ENCODE peak calls at places on chromosomes 3 and 15, in five cellular contexts. P, J, D, Z and L are unnamed samples.

GRCh38 chr3:11200679-11200952 is 46.3 kb downstream of the HRH1 start:
- DNase-seq in P (no peak), J (no peak), D (peak; percentile 91), Z (no peak), L (no peak)

GRCh38 chr15:39253552-39253951 is 327.3 kb upstream of the THBS1 start:
- DNase-seq in Z (no peak), J (no peak), D (no peak), P (no peak), L (no peak)

GRCh38 chr15:77753238-77753873 is 120.6 kb upstream of the LINGO1 start:
- DNase-seq in Z (no peak), P (no peak), J (no peak), D (peak; percentile 44), L (no peak)

GRCh38 chr15:89322822-89323221 is 11.8 kb downstream of the POLG start:
- DNase-seq in P (no peak), Z (no peak), J (no peak), D (no peak), L (no peak)

GRCh38 chr3:68972358-68972979 is 40.1 kb upstream of the TAFA4 start:
- DNase-seq in P (no peak), D (peak; percentile 82), J (peak; percentile 38), Z (peak; percentile 57), L (no peak)

GRCh38 chr3:62046326-62046725 is 327.0 kb downstream of the FEZF2 start:
- DNase-seq in P (no peak), D (no peak), J (no peak), Z (no peak), L (no peak)

GRCh38 chr15:52788099-52788986 is 1.8 kb downstream of the ONECUT1 start:
- DNase-seq in P (peak; percentile 25), J (no peak), D (no peak), Z (no peak), L (no peak)

GRCh38 chr15:88648357-88649214 is 9.8 kb downstream of the ISG20 start:
- DNase-seq in P (peak; percentile 17), Z (no peak), J (no peak), D (peak; percentile 63), L (peak; percentile 80)

GRCh38 chr15:75051711-75052110 is 28.3 kb downstream of the PPCDC start:
- DNase-seq in J (no peak), D (no peak), Z (no peak), P (no peak), L (no peak)

GRCh38 chr3:109152326-109152725 is 15.8 kb downstream of the C3orf85 start:
- DNase-seq in Z (no peak), P (no peak), D (no peak), J (no peak), L (no peak)

GRCh38 chr3:158508481-158508880 is 62.5 kb upstream of the MLF1 start:
- DNase-seq in J (no peak), P (no peak), D (no peak), Z (peak; percentile 76), L (no peak)

GRCh38 chr3:159039286-159039685 is 237.4 kb downstream of the MFSD1 start:
- DNase-seq in Z (no peak), D (no peak), J (no peak), P (no peak), L (no peak)

GRCh38 chr3:16433701-16434151 is 79.8 kb downstream of the RFTN1 start:
- DNase-seq in Z (no peak), J (no peak), P (peak; percentile 45), D (no peak), L (no peak)

GRCh38 chr3:16728762-16729745 is 123.8 kb upstream of the DAZL start:
- DNase-seq in P (no peak), D (no peak), J (no peak), Z (no peak), L (no peak)

GRCh38 chr3:123834631-123835030 is 49.5 kb downstream of the MYLK start:
- DNase-seq in Z (peak; percentile 55), P (no peak), D (peak; percentile 65), J (no peak), L (no peak)

GRCh38 chr3:97821413-97821809 is 400 bp upstream of the CRYBG3 start:
- DNase-seq in J (peak; percentile 58), D (no peak), P (peak; percentile 39), Z (no peak), L (peak; percentile 51)

GRCh38 chr15:55084216-55084615 is 112.5 kb downstream of the RSL24D1 start:
- DNase-seq in D (no peak), P (no peak), J (no peak), Z (no peak), L (no peak)

GRCh38 chr3:37400945-37401344 is 226.6 kb upstream of the LRRFIP2 start:
- DNase-seq in P (no peak), J (no peak), Z (no peak), D (peak; percentile 28), L (no peak)

GRCh38 chr3:180595536-180595935 is 6.4 kb upstream of the TTC14 start:
- DNase-seq in J (no peak), Z (no peak), D (no peak), P (no peak), L (no peak)

GRCh38 chr3:156665296-156665695 is 9.1 kb upstream of the TIPARP start:
- DNase-seq in J (no peak), D (peak; percentile 31), Z (no peak), P (no peak), L (no peak)

GRCh38 chr3:48630833-48631232 is 4.4 kb downstream of the SLC26A6 start:
- DNase-seq in P (no peak), D (no peak), Z (no peak), J (no peak), L (no peak)

GRCh38 chr3:119184808-119185690 is 11.7 kb downstream of the UPK1B start:
- DNase-seq in P (no peak), D (no peak), J (no peak), Z (no peak), L (no peak)

GRCh38 chr3:179697933-179698332 is 45.1 kb downstream of the USP13 start:
- DNase-seq in J (no peak), D (no peak), P (no peak), Z (no peak), L (no peak)

GRCh38 chr3:13308406-13308805 is 111.7 kb downstream of the NUP210 start:
- DNase-seq in D (peak; percentile 64), Z (peak; percentile 67), P (peak; percentile 59), J (no peak), L (peak; percentile 59)

GRCh38 chr3:186882881-186883685 is 40.6 kb downstream of the ADIPOQ start:
- DNase-seq in J (no peak), D (peak; percentile 82), P (no peak), Z (peak; percentile 54), L (no peak)

GRCh38 chr3:63975705-63976104 is 47.6 kb downstream of the PSMD6 start:
- DNase-seq in P (no peak), D (peak; percentile 23), Z (no peak), J (no peak), L (no peak)